ENCODE peak calls at places on chromosomes 12 and 14, in five cellular contexts. T is ovary; N is stimulated activated CD4-positive, alpha-beta T cell treated with anti-CD3 and anti-CD28 coated beads, Interleukin-15, amount 100 ng/mL, for 1 hour; Q is NCI-H2171 treated with DMSO at 0.1 percent for 48 hours; P is activated T-helper 1 cell treated with anti-CD3 and anti-CD28 coated beads, Interleukin-12 subunit alpha, Interleukin-12 subunit beta, Interleukin-2, Interleukin-4 antibody, amounts not matched to agents 30 ng/mL and 10 ng/mL and 1 ng/mL, durations not matched to agents 14 hours and 24 hours and 36 hours. D is an unnamed sample.

GRCh38 chr12:8860165-8860961 is 37.9 kb downstream of the A2ML1 start:
- DNase-seq in T (peak), N (no peak), Q (no peak), P (no peak), D (no peak)

GRCh38 chr14:59428581-59429012 is 36.6 kb downstream of the GPR135 start:
- DNase-seq in T (no peak), N (no peak), Q (no peak), P (no peak), D (no peak)

GRCh38 chr14:35669782-35670181 is 135.8 kb downstream of the INSM2 start:
- DNase-seq in T (no peak), N (no peak), Q (peak), P (no peak), D (no peak)

GRCh38 chr12:662541-663292 is 528 bp downstream of the NINJ2 start:
- DNase-seq in T (no peak), N (no peak), Q (peak), P (no peak), D (no peak)

GRCh38 chr12:115756271-115756670 is 521.2 kb downstream of the MED13L start:
- DNase-seq in T (no peak), N (no peak), Q (no peak), P (no peak), D (no peak)

GRCh38 chr14:97456958-97457357 is 659.8 kb downstream of the VRK1 start:
- DNase-seq in T (no peak), N (peak), Q (no peak), P (peak), D (peak)

GRCh38 chr14:68789002-68789797 is 3.7 kb downstream of the ZFP36L1 start:
- DNase-seq in T (peak), N (peak), Q (peak), P (peak), D (peak)

GRCh38 chr12:113740699-113741098 is 225.4 kb downstream of the RBM19 start:
- DNase-seq in T (no peak), N (no peak), Q (peak), P (no peak), D (no peak)

GRCh38 chr12:127025545-127025944 is 1241.4 kb upstream of the TMEM132C start:
- DNase-seq in T (no peak), N (no peak), Q (no peak), P (no peak), D (no peak)

GRCh38 chr12:65643595-65644386 is 180.5 kb upstream of the HMGA2 start:
- DNase-seq in T (no peak), N (no peak), Q (no peak), P (no peak), D (no peak)

GRCh38 chr12:130127527-130127908 is 34.7 kb upstream of the FZD10 start:
- DNase-seq in T (peak), N (no peak), Q (no peak), P (no peak), D (no peak)

GRCh38 chr12:56931474-56931978 is 2.7 kb downstream of the SDR9C7 start:
- DNase-seq in T (no peak), N (no peak), Q (no peak), P (no peak), D (no peak)

GRCh38 chr12:28340261-28340660 is 150.0 kb downstream of the CCDC91 start:
- DNase-seq in T (no peak), N (no peak), Q (no peak), P (no peak), D (no peak)

GRCh38 chr14:77579065-77579464 is 37.4 kb downstream of the SPTLC2 start:
- DNase-seq in T (no peak), N (no peak), Q (no peak), P (no peak), D (no peak)

GRCh38 chr12:27780612-27781408 is 774 bp upstream of the MANSC4 start:
- DNase-seq in T (peak), N (peak), Q (peak), P (no peak), D (no peak)

GRCh38 chr12:48184549-48184922 is 1.1 kb downstream of the CCDC184 start:
- DNase-seq in T (peak), N (no peak), Q (no peak), P (no peak), D (no peak)

GRCh38 chr14:69529563-69529962 is 45.0 kb downstream of the PLEKHD1 start:
- DNase-seq in T (no peak), N (no peak), Q (no peak), P (no peak), D (no peak)